ENCODE peak calls at places on chromosomes 11 and 22, in eight cellular contexts. U is NB4, Y is tibial nerve, I is sigmoid colon, F is HCT116, L is A549, E is right lobe of liver, X is erythroblast. N is an unnamed sample.

GRCh38 chr22:30483169-30483568 is 11.4 kb upstream of the SEC14L3 start:
- DNase-seq in U (no peak), Y (no peak), I (no peak), F (no peak), L (no peak), E (no peak), X (no peak), N (no peak)

GRCh38 chr11:75858613-75859012 is 43.6 kb downstream of the UVRAG start:
- DNase-seq in U (peak), Y (no peak), I (no peak), F (no peak), L (no peak), E (no peak), X (no peak), N (no peak)

GRCh38 chr11:19828382-19829108 is 115.9 kb downstream of the NAV2 start:
- DNase-seq in U (peak), Y (no peak), I (no peak), F (no peak), L (no peak), E (no peak), X (peak), N (no peak)

GRCh38 chr11:84719935-84720577 is 907.1 kb downstream of the DLG2 start:
- DNase-seq in U (no peak), Y (no peak), I (no peak), F (no peak), L (no peak), E (peak), X (no peak), N (no peak)

GRCh38 chr11:34345012-34345804 is 12.6 kb downstream of the ABTB2 start:
- DNase-seq in U (peak), Y (peak), I (peak), F (peak), L (peak), E (peak), X (no peak), N (no peak)

GRCh38 chr11:31059529-31059928 is 310.0 kb downstream of the DCDC1 start:
- DNase-seq in U (no peak), Y (no peak), I (no peak), F (no peak), L (no peak), E (no peak), X (no peak), N (no peak)

GRCh38 chr22:49206281-49206680 is 621.4 kb downstream of the BRD1 start:
- DNase-seq in U (no peak), Y (no peak), I (peak), F (no peak), L (no peak), E (peak), X (no peak), N (no peak)

GRCh38 chr22:42268852-42269406 is 1.5 kb downstream of the TCF20 start:
- DNase-seq in U (no peak), Y (no peak), I (no peak), F (no peak), L (no peak), E (no peak), X (no peak), N (no peak)

GRCh38 chr11:3375552-3375951 is 3.4 kb downstream of the ZNF195 start:
- DNase-seq in U (peak), Y (no peak), I (no peak), F (no peak), L (no peak), E (no peak), X (no peak), N (no peak)

GRCh38 chr11:116240661-116241060 is 532.1 kb downstream of the BUD13 start:
- DNase-seq in U (peak), Y (no peak), I (no peak), F (no peak), L (no peak), E (no peak), X (no peak), N (no peak)

GRCh38 chr11:115874843-115875242 is 370.6 kb upstream of the CADM1 start:
- DNase-seq in U (no peak), Y (no peak), I (no peak), F (no peak), L (no peak), E (no peak), X (no peak), N (no peak)

GRCh38 chr11:93741094-93741881 is at the start of the genes C11orf54 and TAF1D:
- DNase-seq in U (peak), Y (peak), I (peak), F (peak), L (peak), E (peak), X (peak), N (peak)

GRCh38 chr11:8838248-8838647 is 72.7 kb upstream of the AKIP1 start:
- DNase-seq in U (peak), Y (no peak), I (peak), F (no peak), L (no peak), E (no peak), X (no peak), N (no peak)

GRCh38 chr11:34824425-34824824 is 91.8 kb downstream of the APIP start:
- DNase-seq in U (no peak), Y (no peak), I (no peak), F (no peak), L (no peak), E (no peak), X (no peak), N (no peak)

GRCh38 chr11:128733440-128734115 is 39.7 kb downstream of the FLI1 start:
- DNase-seq in U (peak), Y (no peak), I (no peak), F (no peak), L (no peak), E (no peak), X (no peak), N (no peak)

GRCh38 chr11:91742155-91742554 is 482.5 kb upstream of the FAT3 start:
- DNase-seq in U (no peak), Y (no peak), I (no peak), F (no peak), L (no peak), E (no peak), X (no peak), N (no peak)

GRCh38 chr11:93054881-93055280 is 85.4 kb downstream of the MTNR1B start:
- DNase-seq in U (peak), Y (no peak), I (no peak), F (peak), L (peak), E (no peak), X (peak), N (no peak)

GRCh38 chr22:47201186-47201995 is 438.9 kb downstream of the TBC1D22A start:
- DNase-seq in U (no peak), Y (peak), I (peak), F (no peak), L (no peak), E (peak), X (no peak), N (no peak)

GRCh38 chr22:21818487-21819182 is 48.8 kb downstream of the MAPK1 start:
- DNase-seq in U (peak), Y (no peak), I (no peak), F (no peak), L (no peak), E (no peak), X (no peak), N (no peak)

GRCh38 chr11:91435694-91436375 is 788.8 kb upstream of the FAT3 start:
- DNase-seq in U (peak), Y (no peak), I (no peak), F (no peak), L (peak), E (no peak), X (no peak), N (no peak)

GRCh38 chr11:61510980-61511373 is 2.4 kb downstream of the LRRC10B start:
- DNase-seq in U (no peak), Y (no peak), I (no peak), F (no peak), L (no peak), E (no peak), X (no peak), N (no peak)

GRCh38 chr11:93507517-93507916 is 35.7 kb downstream of the SMCO4 start:
- DNase-seq in U (no peak), Y (no peak), I (no peak), F (no peak), L (no peak), E (no peak), X (no peak), N (no peak)

GRCh38 chr22:46596819-46597218 is 23.4 kb upstream of the GRAMD4 start:
- DNase-seq in U (no peak), Y (no peak), I (no peak), F (peak), L (no peak), E (no peak), X (no peak), N (no peak)

GRCh38 chr22:29141078-29141688 is 64.5 kb upstream of the EMID1 start:
- DNase-seq in U (no peak), Y (no peak), I (no peak), F (no peak), L (no peak), E (no peak), X (no peak), N (no peak)

GRCh38 chr11:35525501-35526175 is at the start of gene PAMR1:
- DNase-seq in U (no peak), Y (peak), I (peak), F (no peak), L (no peak), E (no peak), X (no peak), N (peak)

GRCh38 chr11:108207683-108208060 is 14.8 kb downstream of the NPAT start:
- DNase-seq in U (no peak), Y (no peak), I (no peak), F (no peak), L (no peak), E (no peak), X (no peak), N (no peak)

GRCh38 chr11:120964857-120965256 is 59.0 kb upstream of the TBCEL start:
- DNase-seq in U (no peak), Y (no peak), I (no peak), F (no peak), L (no peak), E (no peak), X (no peak), N (no peak)

GRCh38 chr11:298406-299065 is 790 bp downstream of the IFITM5 start:
- DNase-seq in U (no peak), Y (no peak), I (peak), F (no peak), L (no peak), E (peak), X (no peak), N (no peak)

GRCh38 chr11:30453705-30454104 is 130.8 kb downstream of the ARL14EP start:
- DNase-seq in U (no peak), Y (no peak), I (no peak), F (no peak), L (no peak), E (no peak), X (no peak), N (no peak)

GRCh38 chr11:128291835-128292234 is 295.5 kb downstream of the ETS1 start:
- DNase-seq in U (no peak), Y (no peak), I (no peak), F (no peak), L (no peak), E (no peak), X (no peak), N (no peak)

GRCh38 chr11:1402776-1403620 is 13.3 kb downstream of the BRSK2 start:
- DNase-seq in U (peak), Y (no peak), I (no peak), F (no peak), L (no peak), E (no peak), X (no peak), N (no peak)

GRCh38 chr11:47994417-47994816 is 14.1 kb downstream of the PTPRJ start:
- DNase-seq in U (peak), Y (no peak), I (no peak), F (no peak), L (peak), E (no peak), X (peak), N (no peak)

GRCh38 chr11:122045181-122045586 is 70.8 kb downstream of the BLID start:
- DNase-seq in U (no peak), Y (no peak), I (no peak), F (no peak), L (peak), E (no peak), X (no peak), N (no peak)

GRCh38 chr11:65872555-65873279 is at the start of gene EFEMP2:
- DNase-seq in U (peak), Y (no peak), I (peak), F (no peak), L (no peak), E (no peak), X (no peak), N (no peak)
- TF ChIP-seq POLR2A in U (peak), Y (no peak), I (no peak), F (no peak), L (no peak), E (no peak), X (no peak), N (no peak)

GRCh38 chr11:62678770-62679696 is at the start of gene UBXN1:
- DNase-seq in U (peak), Y (peak), I (peak), F (peak), L (peak), E (peak), X (peak), N (peak)
- TF ChIP-seq POLR2A in U (peak), Y (no peak), I (peak), F (no peak), L (peak), E (peak), X (peak), N (peak)

DNA sequence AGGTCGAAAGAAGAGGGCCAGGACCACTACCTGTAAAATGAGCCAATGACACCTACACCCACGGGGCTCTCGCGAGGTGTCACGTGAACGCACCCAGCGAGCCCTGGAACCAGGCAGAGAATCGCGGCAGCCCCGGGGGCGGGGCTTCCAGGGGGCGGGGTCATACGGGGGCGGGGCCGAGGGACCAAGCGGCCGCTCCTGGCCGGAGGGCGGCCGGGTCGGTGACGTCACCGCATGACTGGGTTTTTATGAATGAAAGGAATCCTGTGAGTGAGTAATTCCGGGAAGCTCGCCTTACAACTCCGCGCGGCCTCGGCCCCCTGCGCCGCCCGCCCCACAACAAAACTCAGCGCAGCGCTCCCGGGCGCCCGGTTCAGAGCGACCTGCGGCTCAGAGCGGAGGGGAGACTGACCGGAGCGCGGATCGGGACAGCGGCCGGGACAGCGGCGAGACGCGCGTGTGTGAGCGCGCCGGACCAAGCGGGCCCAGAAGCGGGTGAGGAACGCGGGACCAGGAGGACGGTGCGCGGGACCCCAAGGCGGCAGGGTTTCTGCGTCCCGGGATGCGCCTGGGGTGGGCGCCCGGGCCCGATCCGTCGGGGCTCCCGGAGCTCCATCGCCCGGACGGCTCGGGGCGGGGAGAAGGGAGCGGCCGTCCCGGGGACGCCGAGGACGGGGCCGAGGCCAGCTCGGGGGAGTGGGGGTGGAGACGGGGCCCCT is at the start of gene MAFF:
- DNase-seq in U (peak), Y (peak), I (peak), F (peak), L (peak), E (peak), X (peak), N (peak)
- TF ChIP-seq POLR2A in U (peak), Y (peak), I (peak), F (peak), L (no peak), E (peak), X (peak), N (no peak)

DNA sequence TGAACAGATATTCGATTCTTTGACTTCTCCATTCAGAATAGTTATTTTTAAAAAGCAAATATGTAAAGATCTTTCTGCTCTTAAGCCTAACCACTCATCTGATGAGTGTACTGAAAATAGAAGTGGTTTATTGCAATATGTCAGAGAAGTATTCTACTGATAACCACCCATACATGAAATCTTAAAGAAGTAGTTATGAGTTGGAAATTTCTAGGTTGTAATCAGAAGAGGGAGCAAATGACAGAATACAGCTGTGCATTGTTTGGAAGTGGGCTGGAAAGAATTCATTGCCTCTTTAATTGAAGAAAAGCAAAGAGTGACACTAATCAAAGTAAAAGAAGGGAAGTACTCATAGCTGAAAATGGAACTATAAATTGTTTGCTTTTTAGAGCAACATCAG is 39.4 kb downstream of the FDX1 start:
- DNase-seq in U (no peak), Y (no peak), I (no peak), F (no peak), L (no peak), E (no peak), X (no peak), N (no peak)
- TF ChIP-seq POLR2A in U (no peak), Y (no peak), I (no peak), F (no peak), L (no peak), E (no peak), X (no peak), N (no peak)

GRCh38 chr22:19796169-19796568 is 35.6 kb downstream of the TBX1 start:
- DNase-seq in U (no peak), Y (no peak), I (no peak), F (no peak), L (no peak), E (no peak), X (no peak), N (no peak)

GRCh38 chr22:19798320-19798665 is 37.7 kb downstream of the TBX1 start:
- DNase-seq in U (no peak), Y (no peak), I (no peak), F (no peak), L (no peak), E (no peak), X (no peak), N (no peak)

GRCh38 chr22:19798825-19799224 is 38.2 kb downstream of the TBX1 start:
- DNase-seq in U (no peak), Y (peak), I (no peak), F (no peak), L (no peak), E (peak), X (no peak), N (no peak)

GRCh38 chr22:19797086-19797485 is 36.5 kb downstream of the TBX1 start:
- DNase-seq in U (no peak), Y (no peak), I (no peak), F (no peak), L (no peak), E (no peak), X (no peak), N (no peak)

DNA sequence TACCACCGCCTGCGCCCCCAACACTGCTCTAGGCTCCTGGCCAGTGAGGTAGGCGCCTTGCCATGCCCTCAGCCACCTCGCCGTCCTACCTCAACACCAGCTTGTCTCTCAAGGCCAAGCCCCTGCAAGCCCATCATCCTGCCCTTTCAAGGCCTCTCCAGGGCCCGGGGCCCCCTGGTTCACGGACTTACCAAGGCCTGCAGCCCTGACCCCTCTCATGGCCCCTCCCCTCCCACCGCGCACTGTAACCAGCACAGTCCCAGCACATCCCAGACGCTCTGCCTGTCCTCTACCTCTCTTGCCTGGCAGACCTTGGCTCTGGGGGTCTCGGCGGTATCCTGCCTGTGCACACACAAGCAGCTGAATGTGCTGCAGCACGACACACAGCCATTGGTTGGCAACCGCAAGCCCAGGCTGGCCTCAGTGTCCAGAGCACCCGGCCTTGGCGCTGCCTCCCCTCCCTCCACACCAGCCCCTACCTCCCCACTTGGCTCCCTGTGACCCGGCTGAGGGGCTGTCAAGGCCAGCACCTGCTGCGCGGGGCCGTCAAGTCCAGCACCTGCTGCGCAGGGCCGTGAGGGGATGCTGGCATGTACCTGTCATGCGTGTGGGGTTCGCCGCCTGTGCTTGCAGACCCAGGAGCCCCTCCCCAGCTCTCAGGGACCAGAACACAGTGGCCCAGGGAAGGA is 37.2 kb downstream of the TBX1 start:
- DNase-seq in U (no peak), Y (no peak), I (no peak), F (no peak), L (no peak), E (peak), X (no peak), N (no peak)
- TF ChIP-seq POLR2A in U (no peak), Y (no peak), I (no peak), F (no peak), L (no peak), E (no peak), X (no peak), N (no peak)

GRCh38 chr22:24553597-24554315 is 1.2 kb downstream of the GUCD1 start:
- DNase-seq in U (peak), Y (no peak), I (peak), F (no peak), L (no peak), E (peak), X (peak), N (no peak)
- TF ChIP-seq POLR2A in U (no peak), Y (no peak), I (no peak), F (no peak), L (no peak), E (no peak), X (peak), N (no peak)

GRCh38 chr11:130144129-130144528 is 15.5 kb upstream of the ST14 start:
- DNase-seq in U (no peak), Y (no peak), I (no peak), F (no peak), L (no peak), E (peak), X (no peak), N (no peak)
- TF ChIP-seq POLR2A in U (no peak), Y (no peak), I (no peak), F (no peak), L (no peak), E (no peak), X (no peak), N (no peak)

DNA sequence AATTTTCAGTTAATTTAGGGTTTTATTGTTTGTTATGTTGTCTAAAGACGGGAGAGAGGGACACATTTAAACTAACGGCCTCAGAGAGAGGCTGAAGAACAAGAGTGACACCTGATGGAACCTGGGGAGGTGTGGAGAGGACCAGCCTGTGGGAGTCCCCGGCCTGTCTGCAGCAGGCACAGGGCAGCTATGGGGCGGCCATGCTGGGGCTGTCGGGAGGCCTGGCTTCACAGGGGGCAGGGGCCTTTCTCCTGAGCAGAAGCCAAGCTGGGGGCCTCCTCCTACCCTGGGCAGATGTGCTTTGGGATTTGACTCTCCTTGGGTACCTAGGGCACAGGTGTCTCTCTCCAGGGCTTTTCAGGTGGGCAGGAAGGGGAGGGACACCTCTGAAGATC is 21.9 kb downstream of the RELT start:
- DNase-seq in U (no peak), Y (peak), I (no peak), F (no peak), L (no peak), E (no peak), X (no peak), N (no peak)
- TF ChIP-seq POLR2A in U (no peak), Y (no peak), I (no peak), F (no peak), L (no peak), E (no peak), X (no peak), N (no peak)

N was measured in GM12891.